ENCODE peak calls at places on chromosomes 2 and 18, in eight cellular contexts. D, E, N, H, G, Z, A and B are unnamed samples.

GRCh38 chr18:45136381-45137088 is 455.8 kb downstream of the SETBP1 start:
- DNase-seq in D (no peak), G (no peak), N (no peak), E (no peak), A (no peak), H (no peak), Z (no peak), B (no peak)

GRCh38 chr2:158958365-158958764 is 10.1 kb upstream of the TANC1 start:
- DNase-seq in H (no peak), D (no peak), Z (no peak), A (no peak), N (no peak), G (no peak), E (no peak), B (no peak)

GRCh38 chr2:198861080-198861479 is 596.7 kb downstream of the SATB2 start:
- DNase-seq in Z (no peak), G (no peak), D (no peak), A (no peak), N (no peak), E (no peak), H (no peak), B (no peak)

GRCh38 chr2:223998983-223999382 is 40.1 kb downstream of the SERPINE2 start:
- DNase-seq in H (no peak), N (no peak), D (no peak), Z (no peak), E (no peak), A (no peak), G (no peak), B (no peak)

GRCh38 chr2:163453920-163454319 is 281.9 kb downstream of the FIGN start:
- DNase-seq in G (no peak), Z (no peak), E (no peak), H (no peak), N (no peak), A (no peak), D (no peak), B (no peak)

GRCh38 chr2:170229125-170229524 is 51.2 kb downstream of the MYO3B start:
- DNase-seq in A (no peak), N (no peak), G (no peak), H (no peak), E (no peak), D (no peak), Z (no peak), B (no peak)

GRCh38 chr2:58039170-58039611 is 7.4 kb upstream of the VRK2 start:
- DNase-seq in A (no peak), Z (no peak), N (no peak), D (no peak), G (no peak), H (no peak), E (no peak), B (no peak)

GRCh38 chr2:18825856-18826255 is 236.5 kb upstream of the NT5C1B start:
- DNase-seq in E (no peak), D (no peak), N (no peak), Z (no peak), A (no peak), G (no peak), H (no peak), B (no peak)

GRCh38 chr2:104595576-104595975 is 258.3 kb upstream of the POU3F3 start:
- DNase-seq in D (no peak), H (no peak), G (no peak), Z (no peak), E (no peak), A (no peak), N (no peak), B (no peak)

GRCh38 chr18:49648811-49649210 is 87.0 kb downstream of the LIPG start:
- DNase-seq in E (peak; percentile 12), G (no peak), A (no peak), H (no peak), N (no peak), Z (no peak), D (no peak), B (no peak)

GRCh38 chr2:157152362-157152761 is 105.1 kb upstream of the GALNT5 start:
- DNase-seq in N (no peak), A (no peak), Z (no peak), G (no peak), D (no peak), H (no peak), E (no peak), B (no peak)